ENCODE peak calls at places on chromosomes 5 and 9, in eight cellular contexts. P, O, C, J, H, S, E and W are unnamed samples.

GRCh38 chr9:86945868-86946711 is 1.2 kb downstream of the GAS1 start:
- DNase-seq in P (peak), C (peak), E (no peak), J (no peak), O (peak), S (peak), H (peak), W (peak)

GRCh38 chr9:97694768-97695167 is 2.4 kb downstream of the XPA start:
- DNase-seq in C (no peak), O (no peak), J (no peak), P (no peak), E (no peak), H (no peak), S (peak), W (no peak)

GRCh38 chr9:6563036-6563435 is 82.5 kb downstream of the GLDC start:
- DNase-seq in O (no peak), C (no peak), E (no peak), P (no peak), J (no peak), H (no peak), S (no peak), W (no peak)

GRCh38 chr5:8329773-8330172 is 460.8 kb downstream of the MTRR start:
- DNase-seq in S (peak), P (no peak), C (no peak), H (peak), E (no peak), O (no peak), J (no peak), W (no peak)

GRCh38 chr9:134892221-134892620 is 11.6 kb downstream of the FCN2 start:
- DNase-seq in P (no peak), J (no peak), H (no peak), C (no peak), E (no peak), S (no peak), O (no peak), W (no peak)

GRCh38 chr5:75434107-75434506 is 77.3 kb downstream of the CERT1 start:
- DNase-seq in J (no peak), O (no peak), H (peak), P (no peak), C (no peak), E (no peak), S (no peak), W (no peak)

GRCh38 chr5:129382921-129383672 is 77.0 kb upstream of the ADAMTS19 start:
- DNase-seq in S (peak), H (no peak), C (no peak), J (no peak), O (no peak), P (no peak), E (no peak), W (no peak)

GRCh38 chr5:155136451-155136850 is 122.9 kb downstream of the KIF4B start:
- DNase-seq in E (no peak), H (no peak), S (no peak), O (no peak), C (no peak), J (no peak), P (no peak), W (no peak)

GRCh38 chr9:129999123-129999510 is 43.9 kb downstream of the FNBP1 start:
- DNase-seq in C (no peak), H (no peak), J (no peak), S (no peak), O (no peak), E (no peak), P (no peak), W (no peak)

GRCh38 chr9:38130724-38131123 is 61.7 kb upstream of the SHB start:
- DNase-seq in J (no peak), P (no peak), E (no peak), O (no peak), H (no peak), C (peak), S (no peak), W (no peak)

GRCh38 chr9:120941046-120941770 is 14.6 kb upstream of the TRAF1 start:
- DNase-seq in H (no peak), S (peak), O (no peak), E (no peak), J (no peak), P (no peak), C (no peak), W (no peak)

GRCh38 chr9:113584728-113585442 is 121.4 kb downstream of the RGS3 start:
- DNase-seq in C (no peak), P (no peak), J (no peak), E (no peak), O (no peak), H (no peak), S (no peak), W (no peak)

GRCh38 chr5:75681125-75681830 is 36.0 kb downstream of the POC5 start:
- DNase-seq in S (peak), H (peak), E (peak), O (no peak), C (no peak), P (no peak), J (no peak), W (no peak)

GRCh38 chr9:92564982-92565381 is 29.2 kb upstream of the ECM2 start:
- DNase-seq in C (no peak), H (no peak), P (no peak), S (no peak), J (no peak), O (no peak), E (peak), W (no peak)

GRCh38 chr5:9621379-9621903 is 8.7 kb downstream of the TAS2R1 start:
- DNase-seq in P (no peak), J (peak), C (no peak), E (peak), H (peak), O (no peak), S (no peak), W (no peak)

GRCh38 chr9:125989090-125989501 is 241.9 kb downstream of the PBX3 start:
- DNase-seq in E (no peak), S (no peak), H (no peak), P (no peak), O (no peak), C (no peak), J (no peak), W (no peak)

GRCh38 chr9:75956161-75956560 is 65.7 kb downstream of the PCSK5 start:
- DNase-seq in E (no peak), H (no peak), J (no peak), S (no peak), C (no peak), P (no peak), O (no peak), W (no peak)

GRCh38 chr9:68648971-68649370 is 56.1 kb upstream of the PIP5K1B start:
- DNase-seq in P (no peak), S (no peak), C (no peak), H (no peak), J (no peak), E (no peak), O (no peak), W (no peak)

GRCh38 chr9:68651280-68651893 is 53.7 kb upstream of the PIP5K1B start:
- DNase-seq in J (no peak), E (no peak), H (no peak), C (no peak), P (no peak), O (no peak), S (no peak), W (no peak)

GRCh38 chr9:68654075-68654474 is 51.0 kb upstream of the PIP5K1B start:
- DNase-seq in J (no peak), H (no peak), P (no peak), S (no peak), E (no peak), O (no peak), C (no peak), W (no peak)

GRCh38 chr9:68648164-68648563 is 56.9 kb upstream of the PIP5K1B start:
- DNase-seq in P (no peak), H (no peak), C (no peak), J (no peak), S (no peak), E (no peak), O (no peak), W (no peak)

DNA sequence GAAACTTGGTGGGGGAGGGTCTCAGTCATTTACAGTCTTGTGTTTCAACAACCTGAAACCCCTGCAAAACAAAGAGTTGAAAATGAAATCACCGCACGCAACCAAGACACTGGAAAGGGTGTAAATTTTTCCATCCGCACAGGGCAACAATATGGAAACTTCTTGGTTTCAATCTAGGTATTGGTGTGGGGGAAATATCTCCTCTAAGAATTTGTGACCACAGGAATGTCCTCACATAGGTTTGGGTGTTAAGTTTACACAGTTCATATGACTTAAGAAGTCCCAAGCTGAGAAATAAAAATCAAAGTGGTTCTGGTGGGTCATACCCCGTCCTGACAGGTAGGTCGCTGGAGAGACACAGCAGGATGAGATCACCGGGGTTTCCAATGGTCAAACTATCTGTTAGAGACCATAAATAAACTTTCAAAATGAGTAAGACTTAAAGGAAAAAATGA is 51.9 kb upstream of the PIP5K1B start:
- DNase-seq in J (no peak), S (no peak), C (no peak), H (no peak), O (no peak), P (no peak), E (no peak), W (no peak)
- TF ChIP-seq CTCF in J (no peak), S (no peak), C (no peak), H (no peak), O (no peak), P (no peak), E (no peak), W (no peak)

GRCh38 chr5:14142856-14143508 is at the start of gene TRIO:
- DNase-seq in E (peak), C (peak), P (peak), H (peak), S (peak), O (peak), J (peak), W (peak)
- TF ChIP-seq CTCF in E (peak), C (peak), P (peak), H (peak), S (peak), O (peak), J (peak), W (peak)

GRCh38 chr5:137433539-137433938 is 65.6 kb downstream of the SPOCK1 start:
- DNase-seq in O (no peak), S (no peak), E (no peak), H (no peak), C (no peak), P (no peak), J (no peak), W (no peak)

GRCh38 chr5:137431051-137431450 is 68.1 kb downstream of the SPOCK1 start:
- DNase-seq in S (no peak), C (no peak), O (no peak), E (no peak), P (no peak), H (no peak), J (no peak), W (no peak)

GRCh38 chr5:137432376-137432775 is 66.8 kb downstream of the SPOCK1 start:
- DNase-seq in P (no peak), O (no peak), C (no peak), H (no peak), S (no peak), E (no peak), J (no peak), W (no peak)
- TF ChIP-seq CTCF in P (no peak), O (no peak), C (no peak), H (no peak), S (no peak), E (no peak), J (no peak), W (no peak)

DNA sequence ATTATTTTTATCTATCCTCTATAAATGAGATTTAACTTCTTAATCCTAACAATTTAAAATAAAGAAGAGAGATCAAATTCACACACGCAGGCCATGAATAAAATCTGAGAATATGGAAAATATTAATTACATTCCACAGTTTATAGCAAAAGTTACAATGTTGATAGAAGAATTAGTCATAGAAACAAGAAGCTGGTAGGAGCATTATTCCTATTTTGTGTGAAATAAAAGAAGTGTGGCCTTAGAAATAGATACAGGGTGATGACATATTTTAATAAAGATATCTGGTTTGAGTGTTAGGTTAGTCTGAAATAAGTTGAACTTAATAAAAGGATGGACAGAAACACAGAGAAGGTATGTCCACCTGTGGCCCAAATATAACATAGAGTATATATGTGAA is 790.4 kb upstream of the NUDT12 start:
- DNase-seq in S (no peak), H (no peak), E (no peak), P (no peak), O (no peak), C (no peak), J (no peak), W (no peak)
- TF ChIP-seq CTCF in S (no peak), H (no peak), E (no peak), P (no peak), O (no peak), C (no peak), J (no peak), W (no peak)

GRCh38 chr9:90555351-90556057 is 87.1 kb downstream of the DIRAS2 start:
- DNase-seq in H (no peak), E (no peak), C (peak), O (no peak), S (no peak), J (no peak), P (no peak), W (no peak)

GRCh38 chr9:90556897-90557296 is 85.7 kb downstream of the DIRAS2 start:
- DNase-seq in H (no peak), C (no peak), O (no peak), P (no peak), J (no peak), S (peak), E (no peak), W (no peak)

GRCh38 chr9:90547896-90548295 is 94.7 kb downstream of the DIRAS2 start:
- DNase-seq in J (no peak), O (no peak), E (no peak), P (no peak), S (peak), H (peak), C (no peak), W (no peak)

DNA sequence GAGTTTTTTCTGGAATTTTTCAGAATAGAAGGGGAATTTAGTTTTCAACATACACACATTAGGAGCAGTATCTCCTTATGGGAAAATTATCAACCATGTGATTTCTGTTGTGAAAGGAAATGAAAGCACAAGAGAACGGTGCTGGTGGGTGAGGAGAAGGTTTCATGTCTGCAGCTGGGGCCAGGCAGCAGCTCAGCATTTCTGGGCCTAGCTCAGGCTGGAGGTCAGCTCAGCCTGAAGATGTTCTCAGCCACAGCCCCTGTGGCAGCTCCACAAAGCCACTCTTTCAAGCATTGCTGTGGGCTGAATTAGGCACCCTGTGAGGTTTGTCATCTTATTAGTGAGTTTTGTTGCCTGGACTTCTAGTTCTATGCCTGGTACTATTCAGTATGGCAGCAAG is 90.3 kb downstream of the DIRAS2 start:
- DNase-seq in H (no peak), P (no peak), J (no peak), O (no peak), C (no peak), E (no peak), S (no peak), W (no peak)
- TF ChIP-seq CTCF in H (no peak), P (no peak), J (no peak), O (no peak), C (no peak), E (no peak), S (no peak), W (no peak)